ENCODE peak calls at places on chromosomes 12 and 14, in six cellular contexts. One of them, this sample, is unnamed.

GRCh38 chr12:17949558-17950141 is 140.3 kb downstream of the RERGL start:
- DNase-seq in HepG2: no peak
- DNase-seq in stomach: no peak
- DNase-seq in K562: no peak
- DNase-seq in GM12878: no peak
- DNase-seq in sigmoid colon: no peak
- DNase-seq in this sample: no peak

GRCh38 chr12:40829738-40830144 is 137.5 kb downstream of the CNTN1 start:
- DNase-seq in K562: no peak
- DNase-seq in GM12878: no peak
- DNase-seq in HepG2: no peak
- DNase-seq in sigmoid colon: no peak
- DNase-seq in stomach: no peak
- DNase-seq in this sample: no peak

GRCh38 chr12:28130625-28131598 is 59.3 kb upstream of the CCDC91 start:
- DNase-seq in sigmoid colon: peak
- DNase-seq in HepG2: peak
- DNase-seq in stomach: no peak
- DNase-seq in K562: peak
- DNase-seq in GM12878: no peak
- DNase-seq in this sample: no peak

GRCh38 chr14:78798757-78799156 is 628.6 kb downstream of the NRXN3 start:
- DNase-seq in HepG2: no peak
- DNase-seq in K562: no peak
- DNase-seq in stomach: no peak
- DNase-seq in sigmoid colon: no peak
- DNase-seq in GM12878: no peak
- DNase-seq in this sample: no peak

GRCh38 chr14:21267886-21268611 is 1.2 kb downstream of the HNRNPC start:
- DNase-seq in K562: no peak
- DNase-seq in GM12878: no peak
- DNase-seq in sigmoid colon: no peak
- DNase-seq in stomach: no peak
- DNase-seq in HepG2: no peak
- DNase-seq in this sample: no peak

GRCh38 chr12:19620222-19620621 is 180.9 kb downstream of the AEBP2 start:
- DNase-seq in GM12878: no peak
- DNase-seq in HepG2: no peak
- DNase-seq in stomach: peak
- DNase-seq in K562: no peak
- DNase-seq in sigmoid colon: no peak
- DNase-seq in this sample: peak

GRCh38 chr12:68981536-68981935 is 48.6 kb upstream of the CPM start:
- DNase-seq in HepG2: no peak
- DNase-seq in stomach: no peak
- DNase-seq in sigmoid colon: no peak
- DNase-seq in GM12878: no peak
- DNase-seq in K562: no peak
- DNase-seq in this sample: no peak

GRCh38 chr12:47281667-47282171 is 202.0 kb upstream of the AMIGO2 start:
- DNase-seq in K562: peak
- DNase-seq in HepG2: no peak
- DNase-seq in sigmoid colon: no peak
- DNase-seq in GM12878: no peak
- DNase-seq in stomach: no peak
- DNase-seq in this sample: no peak

GRCh38 chr14:69879175-69880047 is at the start of gene SMOC1:
- DNase-seq in K562: no peak
- DNase-seq in HepG2: peak
- DNase-seq in GM12878: no peak
- DNase-seq in sigmoid colon: no peak
- DNase-seq in stomach: peak
- DNase-seq in this sample: peak

GRCh38 chr12:1949771-1950470 is 31.5 kb upstream of the CACNA2D4 start:
- DNase-seq in GM12878: no peak
- DNase-seq in K562: no peak
- DNase-seq in stomach: no peak
- DNase-seq in sigmoid colon: peak
- DNase-seq in HepG2: no peak
- DNase-seq in this sample: peak

GRCh38 chr14:78633747-78634146 is 463.6 kb downstream of the NRXN3 start:
- DNase-seq in stomach: no peak
- DNase-seq in K562: no peak
- DNase-seq in sigmoid colon: no peak
- DNase-seq in HepG2: no peak
- DNase-seq in GM12878: no peak
- DNase-seq in this sample: no peak

GRCh38 chr14:58060898-58061297 is 91.1 kb downstream of the ARMH4 start:
- DNase-seq in GM12878: no peak
- DNase-seq in HepG2: no peak
- DNase-seq in K562: no peak
- DNase-seq in stomach: no peak
- DNase-seq in sigmoid colon: no peak
- DNase-seq in this sample: no peak

GRCh38 chr12:112314981-112315380 is 67.2 kb downstream of the HECTD4 start:
- DNase-seq in HepG2: no peak
- DNase-seq in stomach: no peak
- DNase-seq in sigmoid colon: no peak
- DNase-seq in GM12878: no peak
- DNase-seq in K562: no peak
- DNase-seq in this sample: no peak

GRCh38 chr14:32662234-32662633 is 276.4 kb upstream of the NPAS3 start:
- DNase-seq in sigmoid colon: no peak
- DNase-seq in K562: no peak
- DNase-seq in GM12878: no peak
- DNase-seq in HepG2: no peak
- DNase-seq in stomach: no peak
- DNase-seq in this sample: no peak

GRCh38 chr14:33938131-33938949 is 12.5 kb downstream of the EGLN3 start:
- DNase-seq in HepG2: peak
- DNase-seq in GM12878: peak
- DNase-seq in stomach: peak
- DNase-seq in sigmoid colon: peak
- DNase-seq in K562: peak
- DNase-seq in this sample: peak

GRCh38 chr12:101459642-101460346 is 15.3 kb upstream of the SPIC start:
- DNase-seq in K562: peak
- DNase-seq in stomach: peak
- DNase-seq in GM12878: no peak
- DNase-seq in HepG2: peak
- DNase-seq in sigmoid colon: no peak
- DNase-seq in this sample: no peak

GRCh38 chr12:43158126-43158525 is 393.9 kb downstream of the ADAMTS20 start:
- DNase-seq in K562: no peak
- DNase-seq in GM12878: no peak
- DNase-seq in HepG2: no peak
- DNase-seq in sigmoid colon: no peak
- DNase-seq in stomach: no peak
- DNase-seq in this sample: no peak

GRCh38 chr12:109822951-109823411 is 10.2 kb downstream of the TRPV4 start:
- DNase-seq in GM12878: no peak
- DNase-seq in stomach: peak
- DNase-seq in sigmoid colon: no peak
- DNase-seq in HepG2: peak
- DNase-seq in K562: no peak
- DNase-seq in this sample: peak

DNA sequence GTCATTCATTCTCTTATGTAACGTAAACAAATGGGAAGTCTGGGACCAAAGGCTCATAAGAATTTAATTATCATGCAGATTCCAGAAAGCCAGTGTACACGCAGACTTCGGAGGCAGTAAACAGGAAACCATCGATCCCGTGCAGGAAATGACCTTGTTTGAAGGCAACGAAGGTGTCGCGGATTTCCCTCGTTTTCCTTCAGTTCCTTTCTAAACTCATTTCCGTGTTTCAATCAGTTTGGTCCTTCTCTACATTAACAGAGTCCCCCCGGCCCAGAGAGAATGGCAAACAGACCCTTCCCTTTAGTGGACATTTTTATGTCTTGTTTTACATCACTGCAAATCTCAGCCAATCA is 6.3 kb upstream of the FOXJ2 start:
- DNase-seq in HepG2: no peak
- DNase-seq in K562: no peak
- DNase-seq in GM12878: no peak
- DNase-seq in sigmoid colon: no peak
- DNase-seq in stomach: no peak
- DNase-seq in this sample: no peak
- TF ChIP-seq POLR2AphosphoS5 in HepG2: peak
- TF ChIP-seq POLR2AphosphoS5 in K562: no peak
- TF ChIP-seq POLR2AphosphoS5 in GM12878: peak
- TF ChIP-seq POLR2AphosphoS5 in sigmoid colon: peak
- TF ChIP-seq POLR2AphosphoS5 in stomach: peak
- TF ChIP-seq POLR2AphosphoS5 in this sample: peak

GRCh38 chr12:66742508-66743367 is 63.9 kb upstream of the GRIP1 start:
- DNase-seq in GM12878: no peak
- DNase-seq in K562: no peak
- DNase-seq in sigmoid colon: no peak
- DNase-seq in stomach: no peak
- DNase-seq in HepG2: no peak
- DNase-seq in this sample: no peak
- TF ChIP-seq POLR2A in GM12878: no peak
- TF ChIP-seq POLR2A in K562: no peak
- TF ChIP-seq POLR2A in sigmoid colon: no peak
- TF ChIP-seq POLR2A in stomach: no peak
- TF ChIP-seq POLR2A in HepG2: no peak
- TF ChIP-seq POLR2A in this sample: no peak

GRCh38 chr14:92993302-92993701 is 70.4 kb downstream of the CHGA start:
- DNase-seq in K562: no peak
- DNase-seq in stomach: no peak
- DNase-seq in GM12878: no peak
- DNase-seq in sigmoid colon: peak
- DNase-seq in HepG2: peak
- DNase-seq in this sample: no peak
- H3K27ac ChIP-seq in K562: peak
- H3K27ac ChIP-seq in stomach: peak
- H3K27ac ChIP-seq in GM12878: no peak
- H3K27ac ChIP-seq in sigmoid colon: peak
- H3K27ac ChIP-seq in HepG2: peak
- H3K27ac ChIP-seq in this sample: no peak

GRCh38 chr12:62895351-62895750 is 39.6 kb downstream of the PPM1H start:
- DNase-seq in K562: no peak
- DNase-seq in GM12878: no peak
- DNase-seq in stomach: no peak
- DNase-seq in sigmoid colon: no peak
- DNase-seq in HepG2: peak
- DNase-seq in this sample: no peak

GRCh38 chr12:62903151-62903550 is 31.8 kb downstream of the PPM1H start:
- DNase-seq in sigmoid colon: no peak
- DNase-seq in K562: no peak
- DNase-seq in stomach: no peak
- DNase-seq in GM12878: no peak
- DNase-seq in HepG2: no peak
- DNase-seq in this sample: no peak

GRCh38 chr12:62898568-62898967 is 36.4 kb downstream of the PPM1H start:
- DNase-seq in sigmoid colon: no peak
- DNase-seq in K562: no peak
- DNase-seq in stomach: no peak
- DNase-seq in HepG2: no peak
- DNase-seq in GM12878: no peak
- DNase-seq in this sample: no peak

GRCh38 chr12:62899568-62900390 is 35.2 kb downstream of the PPM1H start:
- DNase-seq in stomach: no peak
- DNase-seq in sigmoid colon: no peak
- DNase-seq in K562: no peak
- DNase-seq in GM12878: no peak
- DNase-seq in HepG2: peak
- DNase-seq in this sample: no peak

GRCh38 chr12:62900686-62901272 is 34.2 kb downstream of the PPM1H start:
- DNase-seq in K562: peak
- DNase-seq in HepG2: peak
- DNase-seq in GM12878: no peak
- DNase-seq in stomach: no peak
- DNase-seq in sigmoid colon: no peak
- DNase-seq in this sample: no peak
- TF ChIP-seq POLR2AphosphoS5 in K562: no peak
- TF ChIP-seq POLR2AphosphoS5 in HepG2: no peak
- TF ChIP-seq POLR2AphosphoS5 in GM12878: no peak
- TF ChIP-seq POLR2AphosphoS5 in stomach: no peak
- TF ChIP-seq POLR2AphosphoS5 in sigmoid colon: no peak
- TF ChIP-seq POLR2AphosphoS5 in this sample: no peak

GRCh38 chr14:22871200-22871961 is at the start of gene LRP10:
- DNase-seq in sigmoid colon: peak
- DNase-seq in K562: peak
- DNase-seq in HepG2: peak
- DNase-seq in GM12878: peak
- DNase-seq in stomach: peak
- DNase-seq in this sample: peak
- TF ChIP-seq POLR2A in sigmoid colon: peak
- TF ChIP-seq POLR2A in K562: peak
- TF ChIP-seq POLR2A in HepG2: peak
- TF ChIP-seq POLR2A in GM12878: peak
- TF ChIP-seq POLR2A in stomach: peak
- TF ChIP-seq POLR2A in this sample: peak

DNA sequence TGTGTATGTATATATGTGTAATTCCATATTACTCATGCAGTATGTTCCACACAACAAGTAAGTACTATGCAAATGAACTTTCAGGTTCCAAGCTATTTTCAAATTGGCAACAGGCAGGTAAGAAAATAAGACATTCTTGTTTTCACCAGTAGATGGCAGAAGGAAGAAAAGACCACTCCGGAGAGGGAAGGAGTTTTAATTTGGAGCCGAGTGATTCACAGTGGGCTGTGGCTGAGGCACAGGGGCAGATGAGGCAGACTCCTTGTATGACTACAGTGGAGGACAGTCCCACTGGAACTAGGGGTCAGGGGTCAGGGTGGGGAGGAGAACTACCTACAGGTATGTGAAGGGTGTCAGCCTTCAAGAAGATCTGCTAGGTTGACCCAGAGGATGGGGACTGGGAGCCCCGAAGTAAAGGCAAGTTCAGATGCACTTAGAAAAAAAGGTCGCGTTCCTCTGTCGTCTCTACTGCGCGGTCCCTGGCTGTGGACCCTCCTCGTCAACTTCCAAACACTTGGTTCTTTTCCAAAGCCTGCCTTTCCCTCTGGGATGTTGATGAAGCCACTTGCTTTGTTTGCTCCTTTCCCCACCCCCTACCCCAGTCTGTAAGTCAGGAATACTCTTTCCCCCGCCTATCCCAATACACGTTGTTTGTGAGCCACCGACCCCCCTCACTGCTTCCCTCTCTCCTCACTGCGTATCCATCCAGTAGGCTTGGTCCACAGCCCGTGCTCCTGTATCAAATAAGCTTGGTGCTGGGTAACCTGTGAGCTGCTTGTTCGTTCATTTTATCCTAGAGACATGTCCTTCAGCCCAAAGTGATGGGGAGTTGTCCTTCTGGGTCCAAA is 24.1 kb downstream of the DDX47 start:
- DNase-seq in sigmoid colon: no peak
- DNase-seq in GM12878: no peak
- DNase-seq in K562: peak
- DNase-seq in stomach: peak
- DNase-seq in HepG2: peak
- DNase-seq in this sample: no peak
- H3K27ac ChIP-seq in sigmoid colon: no peak
- H3K27ac ChIP-seq in GM12878: no peak
- H3K27ac ChIP-seq in K562: no peak
- H3K27ac ChIP-seq in stomach: no peak
- H3K27ac ChIP-seq in HepG2: no peak
- H3K27ac ChIP-seq in this sample: peak

This sample was measured in breast epithelium.